ENCODE peak calls at places on chromosomes 4 and X, in six cellular contexts. A, B, L, V, E and O are unnamed samples.

GRCh38 chr4:165905405-165906027 is 32.5 kb downstream of the TLL1 start:
- DNase-seq in A (no peak), B (no peak), L (no peak), V (peak), E (no peak), O (no peak)

GRCh38 chr4:177108708-177109107 is 201.0 kb upstream of the NEIL3 start:
- DNase-seq in A (no peak), B (no peak), L (peak), V (no peak), E (no peak), O (peak)

GRCh38 chr4:178306565-178306964 is 864.3 kb upstream of the AGA start:
- DNase-seq in A (no peak), B (no peak), L (no peak), V (no peak), E (no peak), O (no peak)

GRCh38 chrX:28552322-28552721 is 34.9 kb upstream of the IL1RAPL1 start:
- DNase-seq in A (no peak), B (no peak), L (no peak), V (no peak), E (no peak), O (no peak)

GRCh38 chrX:134244043-134244442 is 7.1 kb downstream of the CCDC160 start:
- DNase-seq in A (no peak), B (no peak), L (no peak), V (no peak), E (no peak), O (peak)

GRCh38 chr4:122873752-122874151 is 47.1 kb downstream of the FGF2 start:
- DNase-seq in A (no peak), B (no peak), L (no peak), V (no peak), E (no peak), O (peak)

GRCh38 chr4:132992686-132993085 is 156.4 kb upstream of the PCDH10 start:
- DNase-seq in A (no peak), B (no peak), L (no peak), V (no peak), E (no peak), O (no peak)

GRCh38 chrX:15737188-15737956 is 698 bp upstream of the CA5B start:
- DNase-seq in A (no peak), B (no peak), L (no peak), V (no peak), E (no peak), O (no peak)

GRCh38 chr4:99763635-99764101 is 53.0 kb upstream of the DAPP1 start:
- DNase-seq in A (peak), B (peak), L (peak), V (peak), E (peak), O (peak)

GRCh38 chr4:4394644-4395043 is 7.7 kb downstream of the NSG1 start:
- DNase-seq in A (no peak), B (no peak), L (no peak), V (no peak), E (no peak), O (no peak)

GRCh38 chr4:96472103-96472867 is 632.4 kb downstream of the PDHA2 start:
- DNase-seq in A (no peak), B (no peak), L (no peak), V (no peak), E (no peak), O (no peak)

GRCh38 chrX:145751943-145752342 is 65.7 kb upstream of the SLITRK2 start:
- DNase-seq in A (no peak), B (no peak), L (no peak), V (no peak), E (no peak), O (peak)

GRCh38 chr4:150769845-150770244 is 187.9 kb downstream of the MAB21L2 start:
- DNase-seq in A (no peak), B (peak), L (no peak), V (no peak), E (no peak), O (no peak)